ENCODE peak calls at places on chromosomes 6 and 20, in eight cellular contexts. Q is colonic mucosa, G is mammary epithelial cell, S is heart right ventricle, H is psoas muscle, V is fibroblast of lung, P is OCI-LY7, N is upper lobe of left lung. L is an unnamed sample.

GRCh38 chr6:46029602-46030001 is 13.9 kb upstream of the CLIC5 start:
- DNase-seq in N (no peak), V (no peak), G (no peak), Q (no peak), P (no peak), H (no peak), S (no peak), L (no peak)

GRCh38 chr20:18973499-18974173 is 160.1 kb downstream of the SCP2D1 start:
- DNase-seq in G (peak), S (no peak), H (peak), Q (peak), V (no peak), N (no peak), P (no peak), L (peak)

GRCh38 chr6:52293067-52293466 is 8.5 kb upstream of the MCM3 start:
- DNase-seq in S (no peak), Q (no peak), V (no peak), P (no peak), N (no peak), G (no peak), H (no peak), L (no peak)

GRCh38 chr6:34511214-34511922 is 44.8 kb downstream of the SPDEF start:
- DNase-seq in P (no peak), Q (no peak), N (no peak), S (no peak), G (no peak), V (no peak), H (peak), L (peak)

GRCh38 chr6:3330199-3330598 is 71.5 kb downstream of the PSMG4 start:
- DNase-seq in N (no peak), S (no peak), Q (no peak), H (no peak), V (no peak), G (no peak), P (no peak), L (no peak)

GRCh38 chr20:57079016-57080005 is 187.1 kb downstream of the BMP7 start:
- DNase-seq in S (no peak), P (no peak), H (no peak), V (no peak), G (no peak), N (no peak), Q (no peak), L (no peak)

GRCh38 chr6:137808191-137808590 is 58.9 kb upstream of the TNFAIP3 start:
- DNase-seq in P (no peak), V (peak), Q (no peak), H (no peak), G (peak), S (no peak), N (no peak), L (no peak)

GRCh38 chr6:166202321-166202733 is 34.7 kb upstream of the TBXT start:
- DNase-seq in P (peak), G (no peak), Q (no peak), N (no peak), S (peak), H (peak), V (no peak), L (no peak)

GRCh38 chr6:145245119-145245518 is 490.2 kb downstream of the EPM2A start:
- DNase-seq in Q (no peak), P (no peak), S (no peak), N (no peak), V (peak), H (no peak), G (no peak), L (no peak)

GRCh38 chr6:23174781-23175361 is 605.5 kb downstream of the HDGFL1 start:
- DNase-seq in V (peak), S (no peak), G (peak), P (no peak), Q (no peak), H (no peak), N (no peak), L (no peak)

GRCh38 chr20:63741354-63741675 is 1.7 kb downstream of the SLC2A4RG start:
- DNase-seq in P (no peak), G (no peak), S (no peak), Q (no peak), V (no peak), H (no peak), N (no peak), L (no peak)
- TF ChIP-seq CTCF in P (no peak), G (no peak), S (no peak), Q (no peak), V (no peak), H (no peak), N (no peak), L (no peak)

GRCh38 chr20:32822189-32822588 is 2.4 kb downstream of the MAPRE1 start:
- DNase-seq in N (no peak), P (no peak), G (no peak), H (no peak), V (no peak), S (no peak), Q (no peak), L (no peak)
- H3K27ac ChIP-seq in N (no peak), P (no peak), G (peak), H (peak), V (peak), S (no peak), Q (no peak), L (peak)

GRCh38 chr6:33324139-33324538 is 6.6 kb upstream of the ZBTB22 start:
- DNase-seq in G (no peak), S (no peak), N (no peak), Q (no peak), V (no peak), P (peak), H (no peak), L (no peak)
- H3K4me3 ChIP-seq in G (peak), S (no peak), N (peak), Q (peak), V (no peak), P (peak), H (peak), L (peak)

GRCh38 chr20:34708621-34709043 is 4.5 kb downstream of the TP53INP2 start:
- DNase-seq in S (peak), Q (peak), V (peak), P (peak), N (peak), H (peak), G (no peak), L (no peak)
- TF ChIP-seq CTCF in S (peak), Q (peak), V (peak), P (peak), N (peak), H (peak), G (peak), L (peak)

DNA sequence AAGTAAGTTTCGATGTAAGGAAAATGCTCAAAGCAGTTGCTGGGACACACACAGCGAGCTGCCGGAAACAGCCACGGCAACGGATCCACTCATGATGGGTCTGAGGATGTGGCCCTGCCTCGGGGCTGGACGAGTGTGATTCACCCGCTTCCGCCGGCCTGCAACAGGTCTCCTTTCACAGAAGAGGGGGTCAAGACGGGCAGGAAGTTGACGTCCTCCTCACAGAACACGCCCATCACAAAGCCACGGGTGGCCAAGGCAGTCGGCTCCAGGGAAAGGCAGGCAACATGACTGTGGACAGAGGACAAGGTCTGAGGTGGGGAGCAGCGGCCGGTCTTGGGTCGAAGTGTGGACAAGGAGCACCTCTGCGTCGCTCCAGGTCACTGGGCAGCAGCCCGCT is 29.9 kb upstream of the SMOC2 start:
- DNase-seq in G (no peak), V (no peak), S (no peak), H (no peak), Q (no peak), P (no peak), N (no peak), L (no peak)
- H3K27ac ChIP-seq in G (no peak), V (no peak), S (no peak), H (no peak), Q (no peak), P (no peak), N (no peak), L (no peak)

GRCh38 chr20:50320910-50321796 is 130.5 kb downstream of the CEBPB start:
- DNase-seq in S (peak), G (peak), Q (peak), H (peak), V (peak), N (peak), P (no peak), L (peak)
- H3K4me3 ChIP-seq in S (no peak), G (peak), Q (no peak), H (peak), V (no peak), N (peak), P (no peak), L (peak)

GRCh38 chr20:62190639-62191411 is 8.0 kb downstream of the MTG2 start:
- DNase-seq in V (no peak), N (no peak), Q (no peak), S (no peak), H (peak), P (no peak), G (no peak), L (no peak)
- TF ChIP-seq CTCF in V (no peak), N (no peak), Q (no peak), S (no peak), H (no peak), P (no peak), G (no peak), L (no peak)

DNA sequence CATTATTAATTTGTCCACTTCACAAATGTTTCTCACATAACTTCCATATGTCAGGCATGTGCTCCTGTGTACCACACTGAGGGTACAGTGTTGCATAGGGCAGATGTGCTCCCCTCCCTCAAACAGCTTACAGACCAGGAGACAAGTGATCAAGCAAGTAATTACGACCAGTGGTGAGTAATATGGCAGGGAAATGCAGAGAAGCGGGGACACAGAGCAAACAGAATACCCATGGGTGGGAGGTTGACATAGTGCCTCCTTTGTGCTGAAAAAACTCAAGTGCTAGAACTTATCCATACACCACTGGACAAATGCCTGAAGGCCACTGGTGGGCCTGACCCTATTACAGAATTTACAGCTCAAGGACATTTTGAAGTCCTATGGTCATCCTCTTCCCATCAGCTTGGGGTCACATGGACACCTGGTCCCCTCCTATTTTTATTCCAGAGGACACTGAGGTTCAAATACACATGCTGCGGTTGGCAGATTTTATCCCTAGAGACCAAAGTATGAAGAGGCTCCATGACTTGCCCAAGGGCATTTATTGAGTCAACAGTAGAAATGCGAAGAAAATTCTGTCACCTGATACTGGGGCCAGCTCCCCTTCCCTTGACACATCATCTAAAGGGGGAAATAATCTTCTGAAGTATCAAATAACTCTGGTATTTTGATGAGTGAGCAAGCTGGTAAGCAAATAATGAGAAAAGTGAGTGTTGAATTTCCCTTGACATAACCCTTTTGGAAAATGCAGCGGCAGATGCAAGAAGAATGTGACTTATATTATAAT is 116.6 kb downstream of the QRSL1 start:
- DNase-seq in V (no peak), H (no peak), P (no peak), S (no peak), N (no peak), Q (no peak), G (peak), L (no peak)
- H3K27ac ChIP-seq in V (no peak), H (no peak), P (no peak), S (no peak), N (no peak), Q (peak), G (peak), L (no peak)

DNA sequence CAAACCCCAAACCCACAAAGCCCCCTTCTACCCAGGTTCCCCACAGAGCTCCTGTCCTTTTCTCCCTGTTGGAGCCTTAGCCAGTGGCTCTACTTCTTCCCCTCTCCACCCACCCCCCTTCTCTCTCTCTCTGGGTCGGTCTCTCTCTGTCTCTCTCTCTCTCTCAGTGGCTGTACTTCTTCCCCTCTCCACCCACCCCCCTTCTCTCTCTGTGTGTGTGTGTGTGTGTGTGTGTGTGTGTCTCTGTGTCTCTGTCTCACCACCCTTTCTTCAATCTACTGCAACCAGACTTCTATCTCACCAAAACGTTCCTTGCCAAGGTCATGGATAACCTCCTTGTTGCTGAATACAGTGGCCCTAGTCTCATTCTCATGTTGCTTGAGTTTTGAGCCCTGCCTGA is 8.7 kb upstream of the OSER1 start:
- DNase-seq in S (no peak), G (no peak), Q (no peak), N (no peak), H (no peak), V (no peak), P (no peak), L (no peak)
- H3K4me3 ChIP-seq in S (no peak), G (no peak), Q (no peak), N (no peak), H (no peak), V (no peak), P (no peak), L (no peak)